ENCODE peak calls at places on chromosomes 11 and 22, in nine cellular contexts. R is body of pancreas, X is adrenal gland, A is suprapubic skin, K is right lobe of liver, D is ovary, W is transverse colon, Y is lower leg skin, T is sigmoid colon. S is an unnamed sample.

GRCh38 chr11:3609416-3610265 is 32.2 kb downstream of the ART5 start:
- DNase-seq in R (peak), X (no peak), A (no peak), K (no peak), D (no peak), W (no peak), Y (peak), T (no peak), S (no peak)

GRCh38 chr11:91763331-91763730 is 461.3 kb upstream of the FAT3 start:
- DNase-seq in R (no peak), X (no peak), A (no peak), K (no peak), D (no peak), W (no peak), Y (no peak), T (no peak), S (no peak)

GRCh38 chr22:37165066-37165465 is 15.3 kb upstream of the IL2RB start:
- DNase-seq in R (no peak), X (no peak), A (no peak), K (no peak), D (no peak), W (no peak), Y (no peak), T (no peak), S (no peak)

GRCh38 chr11:117146521-117146920 is 2.4 kb downstream of the PAFAH1B2 start:
- DNase-seq in R (no peak), X (peak), A (no peak), K (no peak), D (no peak), W (no peak), Y (no peak), T (no peak), S (no peak)

GRCh38 chr11:120279490-120279889 is 39.5 kb downstream of the POU2F3 start:
- DNase-seq in R (no peak), X (no peak), A (no peak), K (no peak), D (no peak), W (no peak), Y (peak), T (no peak), S (no peak)

GRCh38 chr11:57458410-57459111 is 1.8 kb upstream of the RTN4RL2 start:
- DNase-seq in R (peak), X (peak), A (no peak), K (peak), D (peak), W (peak), Y (peak), T (no peak), S (no peak)

GRCh38 chr11:14644396-14645246 is 1.0 kb downstream of the PDE3B start:
- DNase-seq in R (peak), X (peak), A (no peak), K (peak), D (no peak), W (peak), Y (peak), T (peak), S (no peak)

GRCh38 chr22:29079218-29079901 is 6.5 kb downstream of the KREMEN1 start:
- DNase-seq in R (no peak), X (no peak), A (no peak), K (no peak), D (no peak), W (peak), Y (peak), T (no peak), S (no peak)

GRCh38 chr11:57126766-57127400 is 54.9 kb upstream of the LRRC55 start:
- DNase-seq in R (no peak), X (no peak), A (no peak), K (no peak), D (no peak), W (no peak), Y (no peak), T (no peak), S (no peak)

GRCh38 chr11:24524156-24524555 is 27.3 kb downstream of the LUZP2 start:
- DNase-seq in R (no peak), X (no peak), A (no peak), K (no peak), D (no peak), W (no peak), Y (no peak), T (no peak), S (no peak)

GRCh38 chr11:130476200-130476921 is 27.9 kb downstream of the ADAMTS15 start:
- DNase-seq in R (no peak), X (no peak), A (no peak), K (no peak), D (peak), W (no peak), Y (peak), T (no peak), S (no peak)

GRCh38 chr22:39593061-39593930 is 22.7 kb downstream of the CACNA1I start:
- DNase-seq in R (no peak), X (peak), A (no peak), K (no peak), D (no peak), W (no peak), Y (no peak), T (no peak), S (no peak)

GRCh38 chr22:31969789-31970489 is 25.6 kb downstream of the YWHAH start:
- DNase-seq in R (peak), X (peak), A (no peak), K (peak), D (peak), W (peak), Y (peak), T (peak), S (no peak)

GRCh38 chr11:57323503-57324153 is 1.1 kb downstream of the TNKS1BP1 start:
- DNase-seq in R (no peak), X (no peak), A (no peak), K (no peak), D (no peak), W (no peak), Y (no peak), T (no peak), S (no peak)

GRCh38 chr11:12074529-12075195 is 35.7 kb upstream of the MICAL2 start:
- DNase-seq in R (no peak), X (no peak), A (peak), K (no peak), D (no peak), W (no peak), Y (peak), T (peak), S (no peak)

GRCh38 chr11:10878408-10879214 is 20.8 kb upstream of the ZBED5 start:
- DNase-seq in R (peak), X (no peak), A (no peak), K (no peak), D (no peak), W (no peak), Y (no peak), T (no peak), S (no peak)

GRCh38 chr11:43072096-43072495 is 239.7 kb upstream of the API5 start:
- DNase-seq in R (no peak), X (no peak), A (no peak), K (no peak), D (no peak), W (no peak), Y (no peak), T (no peak), S (no peak)

GRCh38 chr22:32619614-32620426 is 145.2 kb downstream of the FBXO7 start:
- DNase-seq in R (peak), X (peak), A (no peak), K (no peak), D (peak), W (no peak), Y (no peak), T (peak), S (no peak)

GRCh38 chr11:72040497-72041363 is 39.6 kb downstream of the NUMA1 start:
- DNase-seq in R (peak), X (peak), A (peak), K (peak), D (peak), W (peak), Y (peak), T (peak), S (peak)
- TF ChIP-seq POLR2A in R (no peak), X (peak), A (peak), K (no peak), D (peak), W (peak), Y (no peak), T (peak), S (no peak)

GRCh38 chr11:76443254-76443935 is 1.4 kb upstream of the EMSY start:
- DNase-seq in R (no peak), X (no peak), A (no peak), K (no peak), D (no peak), W (no peak), Y (no peak), T (no peak), S (no peak)

GRCh38 chr11:76448506-76448905 is 3.7 kb downstream of the EMSY start:
- DNase-seq in R (no peak), X (no peak), A (no peak), K (no peak), D (no peak), W (no peak), Y (no peak), T (no peak), S (no peak)

GRCh38 chr11:76444384-76445121 is at the start of gene EMSY:
- DNase-seq in R (peak), X (peak), A (peak), K (peak), D (peak), W (peak), Y (peak), T (peak), S (peak)

GRCh38 chr11:76444065-76444383 is 794 bp upstream of the EMSY start:
- DNase-seq in R (no peak), X (no peak), A (no peak), K (no peak), D (no peak), W (no peak), Y (no peak), T (no peak), S (no peak)

GRCh38 chr11:76445122-76446084 is 585 bp downstream of the EMSY start:
- DNase-seq in R (peak), X (peak), A (peak), K (peak), D (peak), W (peak), Y (peak), T (peak), S (peak)
- TF ChIP-seq POLR2A in R (no peak), X (peak), A (peak), K (peak), D (no peak), W (peak), Y (no peak), T (peak), S (no peak)

GRCh38 chr11:122900803-122901202 is 18.2 kb downstream of the JHY start:
- DNase-seq in R (no peak), X (no peak), A (no peak), K (no peak), D (no peak), W (no peak), Y (no peak), T (no peak), S (no peak)

GRCh38 chr11:122897606-122898210 is 15.1 kb downstream of the JHY start:
- DNase-seq in R (no peak), X (no peak), A (no peak), K (no peak), D (no peak), W (no peak), Y (no peak), T (no peak), S (no peak)

GRCh38 chr11:122902951-122903350 is 20.4 kb downstream of the JHY start:
- DNase-seq in R (no peak), X (no peak), A (no peak), K (no peak), D (no peak), W (no peak), Y (no peak), T (no peak), S (no peak)

GRCh38 chr11:122895591-122895990 is 13.0 kb downstream of the JHY start:
- DNase-seq in R (no peak), X (no peak), A (no peak), K (no peak), D (no peak), W (no peak), Y (no peak), T (no peak), S (no peak)

DNA sequence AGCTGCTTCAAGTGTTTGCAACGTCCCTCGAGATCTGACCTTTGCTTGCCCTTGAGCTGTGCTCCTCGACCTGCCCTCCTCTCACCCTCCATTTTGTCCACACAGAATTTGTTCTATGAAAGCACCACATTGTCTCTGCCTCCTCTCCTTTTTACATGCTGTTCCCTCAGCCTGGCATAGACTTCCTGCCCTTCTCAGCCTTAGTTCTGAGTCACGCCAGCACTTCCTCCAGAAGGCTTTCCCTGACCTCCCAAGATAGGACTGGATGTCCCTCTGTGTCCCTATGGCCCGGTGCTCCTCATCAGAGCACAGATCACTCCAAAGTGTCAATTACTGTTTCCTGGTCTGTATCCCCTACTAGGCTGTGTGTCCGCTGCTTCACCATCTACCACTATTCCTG is 16.2 kb downstream of the JHY start:
- DNase-seq in R (no peak), X (no peak), A (no peak), K (no peak), D (no peak), W (no peak), Y (no peak), T (no peak), S (no peak)
- TF ChIP-seq POLR2A in R (no peak), X (no peak), A (no peak), K (no peak), D (no peak), W (no peak), Y (no peak), T (no peak), S (no peak)

DNA sequence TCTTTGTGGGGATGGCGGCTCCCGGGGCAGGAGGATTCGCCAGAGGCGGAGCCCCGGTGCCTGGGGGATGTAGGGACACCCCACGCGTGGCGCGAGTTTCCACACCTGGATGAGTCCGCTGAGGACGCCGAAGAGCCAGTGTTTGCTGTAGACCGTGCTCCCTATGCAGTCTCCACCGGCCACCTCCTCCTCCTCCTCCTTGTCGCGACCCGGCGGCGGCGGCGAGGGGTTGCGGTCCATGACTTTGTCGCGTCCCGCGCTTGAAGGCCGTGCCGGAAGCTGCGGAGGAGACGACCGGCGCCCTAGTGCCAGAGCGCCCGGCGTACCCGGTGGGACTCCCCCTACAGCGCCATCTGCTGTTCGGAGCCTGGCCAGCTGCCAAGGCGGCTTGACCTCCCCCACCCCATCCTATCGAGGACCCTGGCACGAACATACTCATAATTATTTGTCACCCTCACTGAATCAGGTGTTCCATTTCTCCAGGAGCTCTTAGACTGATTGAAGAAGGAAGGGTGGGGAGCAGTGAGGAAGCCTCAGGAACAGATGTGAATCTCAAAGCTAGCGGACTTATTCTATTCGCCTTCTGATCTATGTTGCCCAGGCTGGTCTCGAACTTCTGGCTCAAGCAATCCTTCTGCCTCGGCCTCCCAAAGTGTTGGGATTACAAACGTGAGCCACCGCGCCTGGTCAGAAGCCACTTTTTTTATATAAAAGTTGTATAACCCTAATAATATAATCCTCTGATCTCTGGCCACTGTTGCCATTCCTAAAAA is at the start of gene SAAL1:
- DNase-seq in R (peak), X (peak), A (peak), K (peak), D (peak), W (peak), Y (peak), T (peak), S (no peak)
- TF ChIP-seq POLR2A in R (no peak), X (peak), A (peak), K (peak), D (peak), W (peak), Y (no peak), T (peak), S (no peak)

S was measured in esophagus squamous epithelium.